ENCODE peak calls at places on chromosome X, in seven cellular contexts. Q is PC-3; G is memory B cell; E is caudate nucleus; R is activated CD4-positive, alpha-beta T cell treated with anti-CD3 and anti-CD28 coated beads for 48 hours; L is activated CD4-positive, alpha-beta memory T cell treated with anti-CD3 and anti-CD28 coated beads, Interleukin-2, amount 10 ng/mL, durations not matched to agents 7 days and 5 days; Y is kidney epithelial cell. N is an unnamed sample.

GRCh38 chrX:15269618-15270521 is at the start of gene ASB9:
- DNase-seq in L (peak), Q (peak), G (no peak), R (peak), E (no peak), Y (peak), N (peak)

GRCh38 chrX:30302957-30303356 is 6.2 kb downstream of the NR0B1 start:
- DNase-seq in L (no peak), R (no peak), E (peak), Y (no peak), Q (peak), G (no peak), N (peak)

GRCh38 chrX:39983715-39984114 is 114.0 kb downstream of the BCOR start:
- DNase-seq in E (no peak), Y (no peak), R (no peak), L (no peak), G (no peak), Q (no peak), N (peak)

GRCh38 chrX:71637848-71638247 is 19.5 kb upstream of the CXCR3 start:
- DNase-seq in L (no peak), E (no peak), Q (peak), Y (no peak), G (no peak), R (no peak), N (no peak)

GRCh38 chrX:23503835-23504539 is 163.3 kb upstream of the PRDX4 start:
- DNase-seq in L (no peak), G (no peak), Q (peak), R (no peak), E (no peak), Y (peak), N (peak)

GRCh38 chrX:100649550-100650356 is 5.8 kb downstream of the SRPX2 start:
- DNase-seq in Q (peak), E (no peak), G (no peak), Y (no peak), R (no peak), L (no peak), N (peak)

GRCh38 chrX:8629871-8630270 is 102.1 kb downstream of the ANOS1 start:
- DNase-seq in R (no peak), E (no peak), Q (peak), G (no peak), Y (no peak), L (no peak), N (peak)

GRCh38 chrX:42017971-42018370 is 94.6 kb upstream of the CASK start:
- DNase-seq in E (no peak), L (no peak), G (no peak), Y (no peak), Q (peak), R (no peak), N (no peak)

GRCh38 chrX:44876076-44876475 is 3.1 kb downstream of the KDM6A start:
- DNase-seq in Y (no peak), Q (peak), L (no peak), G (no peak), R (no peak), E (no peak), N (no peak)

GRCh38 chrX:46913710-46914109 is 1.5 kb downstream of the JADE3 start:
- DNase-seq in R (no peak), G (no peak), Y (no peak), L (no peak), Q (peak), E (no peak), N (no peak)

GRCh38 chrX:84186603-84187358 is 1.2 kb downstream of the RPS6KA6 start:
- DNase-seq in G (no peak), L (no peak), Y (no peak), Q (peak), R (no peak), E (no peak), N (no peak)

GRCh38 chrX:153226344-153227190 is 47.5 kb downstream of the MAGEA1 start:
- DNase-seq in E (no peak), L (no peak), Y (peak), G (no peak), R (peak), Q (peak), N (peak)

GRCh38 chrX:12080265-12080664 is 58.0 kb upstream of the FRMPD4 start:
- DNase-seq in G (no peak), Q (peak), R (no peak), L (no peak), Y (no peak), E (no peak), N (peak)

GRCh38 chrX:103157511-103158316 is 57.2 kb upstream of the BEX4 start:
- DNase-seq in Q (peak), E (peak), R (peak), G (peak), L (no peak), Y (no peak), N (no peak)